ENCODE peak calls at places on chromosomes 4 and X, in eight cellular contexts. G is kidney; A is AG20443; F is iris pigment epithelial cell; K is stimulated activated CD8-positive, alpha-beta memory T cell treated with anti-CD3 and anti-CD28 coated beads, Interleukin-15, amount 100 ng/mL, for 1 hour; J is osteocyte; T is sciatic nerve; X is MV-4-11. L is an unnamed sample.

GRCh38 chrX:17655232-17656034 is 81.9 kb upstream of the SCML1 start:
- DNase-seq in G (no peak), A (peak; percentile 17), F (no peak), K (no peak), J (no peak), T (no peak), X (no peak), L (no peak)

GRCh38 chrX:32448320-32448719 is 763.0 kb downstream of the DMD start:
- DNase-seq in G (no peak), A (no peak), F (peak; percentile 10), K (no peak), J (no peak), T (no peak), X (peak; percentile 94), L (peak; percentile 52)

GRCh38 chrX:2351321-2351720 is 149.5 kb downstream of the DHRSX start:
- DNase-seq in G (no peak), A (peak; percentile 68), F (peak; percentile 88), K (no peak), J (no peak), T (no peak), X (no peak), L (no peak)

GRCh38 chr4:3201718-3202702 is 46.9 kb upstream of the MSANTD1 start:
- DNase-seq in G (no peak), A (no peak), F (peak; percentile 73), K (peak; percentile 42), J (no peak), T (peak; percentile 48), X (peak; percentile 80), L (peak; percentile 75)

GRCh38 chr4:141329174-141329569 is 108.5 kb downstream of the ZNF330 start:
- DNase-seq in G (no peak), A (peak; percentile 46), F (peak; percentile 97), K (no peak), J (no peak), T (no peak), X (peak; percentile 81), L (no peak)

GRCh38 chrX:125681058-125681457 is 361.4 kb downstream of the TEX13C start:
- DNase-seq in G (no peak), A (no peak), F (no peak), K (no peak), J (no peak), T (no peak), X (peak; percentile 1), L (no peak)

GRCh38 chr4:82753725-82754410 is 44.7 kb downstream of the SCD5 start:
- DNase-seq in G (no peak), A (peak; percentile 53), F (no peak), K (no peak), J (no peak), T (no peak), X (no peak), L (no peak)

GRCh38 chr4:185936650-185937376 is 124.8 kb upstream of the SORBS2 start:
- DNase-seq in G (no peak), A (no peak), F (peak; percentile 60), K (no peak), J (no peak), T (no peak), X (no peak), L (no peak)

GRCh38 chrX:23662187-23662586 is 5.1 kb upstream of the PRDX4 start:
- DNase-seq in G (no peak), A (no peak), F (no peak), K (no peak), J (no peak), T (no peak), X (no peak), L (peak; percentile 36)

GRCh38 chr4:157172011-157172410 is 48.5 kb upstream of the GRIA2 start:
- DNase-seq in G (no peak), A (peak; percentile 10), F (peak; percentile 34), K (no peak), J (no peak), T (no peak), X (no peak), L (no peak)

L was measured in GM12865.